ENCODE peak calls at places on chromosome 19, in eight cellular contexts. B is astrocyte of the spinal cord, V is GM04504, N is iPS-NIHi11, F is EL, G is HEK293T, L is GM04503, J is AG04450. P is an unnamed sample.

GRCh38 chr19:5121286-5122120 is 152.6 kb downstream of the KDM4B start:
- DNase-seq in F (no peak), J (no peak), V (no peak), N (no peak), G (no peak), B (no peak), L (no peak), P (no peak)

GRCh38 chr19:47226426-47227346 is 4.3 kb downstream of the BBC3 start:
- DNase-seq in L (no peak), B (peak), G (no peak), V (no peak), N (no peak), F (peak), J (no peak), P (peak)

GRCh38 chr19:17052439-17052838 is 22.8 kb downstream of the HAUS8 start:
- DNase-seq in L (no peak), J (no peak), B (peak), V (no peak), G (peak), F (peak), N (peak), P (peak)

GRCh38 chr19:664913-665443 is 2.0 kb upstream of the RNF126 start:
- DNase-seq in B (peak), F (peak), G (peak), N (peak), J (peak), L (no peak), V (no peak), P (peak)

GRCh38 chr19:3538965-3539742 is at the start of gene TEKTIP1:
- DNase-seq in B (no peak), V (no peak), L (no peak), F (no peak), N (peak), G (no peak), J (no peak), P (no peak)

GRCh38 chr19:46704379-46705076 is 12.4 kb downstream of the PRKD2 start:
- DNase-seq in L (no peak), N (peak), V (no peak), F (peak), J (no peak), G (peak), B (peak), P (peak)

GRCh38 chr19:18603255-18603957 is 3.2 kb downstream of the CRLF1 start:
- DNase-seq in V (no peak), J (no peak), N (peak), L (no peak), F (no peak), B (peak), G (peak), P (no peak)

GRCh38 chr19:5265260-5265659 is 75.4 kb downstream of the PTPRS start:
- DNase-seq in L (no peak), F (no peak), V (no peak), N (no peak), B (no peak), G (no peak), J (no peak), P (no peak)

GRCh38 chr19:58009666-58010301 is 7.2 kb upstream of the ZNF606 start:
- DNase-seq in J (peak), L (no peak), G (no peak), B (peak), F (peak), N (peak), V (peak), P (peak)

GRCh38 chr19:45578861-45579260 is 5.7 kb downstream of the OPA3 start:
- DNase-seq in L (no peak), B (no peak), N (no peak), F (no peak), G (no peak), J (no peak), V (no peak), P (no peak)

GRCh38 chr19:32875428-32875827 is 5.9 kb upstream of the SLC7A9 start:
- DNase-seq in L (no peak), J (no peak), G (no peak), V (no peak), N (peak), F (no peak), B (no peak), P (no peak)

GRCh38 chr19:16660763-16661479 is at the start of gene TMEM38A:
- DNase-seq in B (no peak), V (no peak), G (peak), F (peak), L (no peak), N (peak), J (no peak), P (peak)

GRCh38 chr19:44598880-44599279 is 14.5 kb upstream of the IGSF23 start:
- DNase-seq in F (no peak), J (no peak), N (no peak), B (no peak), G (no peak), V (no peak), L (no peak), P (peak)

GRCh38 chr19:45443462-45444317 is 20.0 kb upstream of the ERCC1 start:
- DNase-seq in B (peak), N (peak), L (peak), V (peak), F (peak), J (no peak), G (peak), P (peak)

GRCh38 chr19:29860492-29860891 is 48.7 kb downstream of the CCNE1 start:
- DNase-seq in B (no peak), J (no peak), F (no peak), L (no peak), N (peak), G (no peak), V (no peak), P (no peak)

GRCh38 chr19:49327878-49328544 is 3.0 kb upstream of the SLC6A16 start:
- DNase-seq in G (no peak), V (no peak), L (no peak), F (peak), B (no peak), N (peak), J (no peak), P (no peak)

GRCh38 chr19:17564783-17565182 is 9.3 kb downstream of the COLGALT1 start:
- DNase-seq in B (no peak), G (peak), N (no peak), L (no peak), V (no peak), J (no peak), F (no peak), P (no peak)

GRCh38 chr19:47644743-47645499 is 36.0 kb downstream of the BICRA start:
- DNase-seq in B (peak), J (no peak), F (no peak), L (no peak), V (no peak), N (no peak), G (no peak), P (no peak)

GRCh38 chr19:33797821-33798633 is 1.4 kb downstream of the KCTD15 start:
- DNase-seq in F (peak), B (peak), L (no peak), N (peak), J (no peak), G (peak), V (no peak), P (peak)

GRCh38 chr19:49356382-49356781 is 5.8 kb downstream of the TEAD2 start:
- DNase-seq in V (no peak), L (no peak), G (no peak), J (no peak), B (no peak), F (no peak), N (no peak), P (no peak)

GRCh38 chr19:28319918-28320317 is 893.0 kb downstream of the UQCRFS1 start:
- DNase-seq in L (no peak), B (no peak), V (no peak), F (no peak), J (no peak), N (no peak), G (no peak), P (no peak)

GRCh38 chr19:48997972-48998371 is 4.3 kb downstream of the RUVBL2 start:
- DNase-seq in F (peak), L (no peak), B (peak), V (no peak), G (peak), J (no peak), N (peak), P (peak)

GRCh38 chr19:3351702-3352447 is 14.5 kb upstream of the NFIC start:
- DNase-seq in J (no peak), L (no peak), N (no peak), G (no peak), B (no peak), V (no peak), F (no peak), P (no peak)